ENCODE peak calls at places on chromosome 1, in seven cellular contexts. Y, I, P, W, G, Z and F are unnamed samples.
A peak's percentile ranks its signal among the peaks of the same experiment; 100 is the strongest.

GRCh38 chr1:170356585-170356984 is 175.4 kb upstream of the GORAB start:
- DNase-seq in Y (no peak), I (no peak), P (no peak), W (no peak), G (no peak), Z (no peak), F (no peak)

GRCh38 chr1:179818743-179819173 is 58.8 kb downstream of the TOR1AIP2 start:
- DNase-seq in Y (no peak), I (no peak), P (no peak), W (no peak), G (no peak), Z (no peak), F (peak; percentile 44)

GRCh38 chr1:51955797-51956527 is 34.5 kb downstream of the RAB3B start:
- DNase-seq in Y (peak; percentile 86), I (no peak), P (no peak), W (peak; percentile 88), G (peak; percentile 11), Z (no peak), F (no peak)

GRCh38 chr1:17084787-17085186 is 31.0 kb upstream of the SDHB start:
- DNase-seq in Y (no peak), I (no peak), P (no peak), W (no peak), G (no peak), Z (no peak), F (no peak)

GRCh38 chr1:41327383-41327999 is 33.7 kb upstream of the FOXO6 start:
- DNase-seq in Y (no peak), I (no peak), P (no peak), W (no peak), G (no peak), Z (no peak), F (no peak)

GRCh38 chr1:151347523-151348246 is 633 bp upstream of the RFX5 start:
- DNase-seq in Y (no peak), I (no peak), P (peak; percentile 42), W (no peak), G (no peak), Z (no peak), F (no peak)

GRCh38 chr1:77509051-77509492 is 173.4 kb downstream of the ZZZ3 start:
- DNase-seq in Y (no peak), I (no peak), P (no peak), W (no peak), G (no peak), Z (no peak), F (no peak)

GRCh38 chr1:31549807-31550620 is 26.3 kb upstream of the TINAGL1 start:
- DNase-seq in Y (no peak), I (no peak), P (no peak), W (no peak), G (no peak), Z (no peak), F (no peak)

GRCh38 chr1:109247401-109248365 is 1.7 kb upstream of the CELSR2 start:
- DNase-seq in Y (no peak), I (no peak), P (no peak), W (no peak), G (no peak), Z (no peak), F (peak; percentile 49)

GRCh38 chr1:72280714-72281113 is 1.6 kb downstream of the NEGR1 start:
- DNase-seq in Y (peak; percentile 17), I (no peak), P (peak; percentile 39), W (no peak), G (no peak), Z (no peak), F (no peak)

GRCh38 chr1:39654291-39654690 is 14.8 kb upstream of the HEYL start:
- DNase-seq in Y (no peak), I (no peak), P (no peak), W (no peak), G (no peak), Z (no peak), F (no peak)

GRCh38 chr1:3564921-3565831 is 46.1 kb downstream of the MEGF6 start:
- DNase-seq in Y (peak; percentile 21), I (peak; percentile 74), P (no peak), W (peak; percentile 5), G (peak; percentile 77), Z (peak; percentile 60), F (no peak)

GRCh38 chr1:18902523-18903312 is at the start of gene ALDH4A1:
- DNase-seq in Y (peak; percentile 95), I (peak; percentile 98), P (peak; percentile 99), W (peak; percentile 98), G (peak; percentile 99), Z (peak; percentile 98), F (peak; percentile 97)

GRCh38 chr1:209590405-209590804 is 6.9 kb downstream of the CAMK1G start:
- DNase-seq in Y (no peak), I (peak; percentile 43), P (peak; percentile 29), W (no peak), G (peak; percentile 72), Z (no peak), F (no peak)

GRCh38 chr1:3029481-3029961 is 8.3 kb downstream of the ACTRT2 start:
- DNase-seq in Y (no peak), I (no peak), P (no peak), W (no peak), G (no peak), Z (no peak), F (no peak)

GRCh38 chr1:204961765-204962419 is 81.1 kb upstream of the CNTN2 start:
- DNase-seq in Y (peak; percentile 26), I (no peak), P (no peak), W (peak; percentile 79), G (peak; percentile 32), Z (no peak), F (no peak)

GRCh38 chr1:9883585-9884449 is 26.3 kb downstream of the CTNNBIP1 start:
- DNase-seq in Y (no peak), I (no peak), P (no peak), W (no peak), G (no peak), Z (no peak), F (no peak)

GRCh38 chr1:245298781-245299180 is 144.0 kb downstream of the KIF26B start:
- DNase-seq in Y (no peak), I (peak; percentile 57), P (no peak), W (peak; percentile 97), G (no peak), Z (no peak), F (no peak)

GRCh38 chr1:97482022-97482421 is 438.8 kb downstream of the DPYD start:
- DNase-seq in Y (no peak), I (no peak), P (no peak), W (no peak), G (no peak), Z (no peak), F (no peak)

GRCh38 chr1:36664564-36665287 is 182.0 kb upstream of the CSF3R start:
- DNase-seq in Y (peak; percentile 38), I (no peak), P (no peak), W (peak; percentile 54), G (no peak), Z (no peak), F (no peak)

GRCh38 chr1:40143891-40144575 is 17.2 kb upstream of the RLF start:
- DNase-seq in Y (peak; percentile 47), I (peak; percentile 69), P (peak; percentile 68), W (peak; percentile 68), G (peak; percentile 97), Z (peak; percentile 50), F (peak; percentile 77)

GRCh38 chr1:150560986-150561829 is 12.0 kb downstream of the ADAMTSL4 start:
- DNase-seq in Y (peak; percentile 80), I (peak; percentile 95), P (peak; percentile 98), W (peak; percentile 87), G (peak; percentile 97), Z (peak; percentile 88), F (peak; percentile 93)

GRCh38 chr1:16727190-16728111 is 12.9 kb upstream of the RNU1-4 start:
- DNase-seq in Y (no peak), I (no peak), P (no peak), W (no peak), G (peak; percentile 91), Z (no peak), F (peak; percentile 82)

GRCh38 chr1:39642796-39643195 is 3.4 kb upstream of the HEYL start:
- DNase-seq in Y (no peak), I (no peak), P (peak; percentile 21), W (no peak), G (no peak), Z (peak; percentile 42), F (no peak)

GRCh38 chr1:161013591-161014513 is 7.1 kb downstream of the F11R start:
- DNase-seq in Y (no peak), I (no peak), P (peak; percentile 92), W (no peak), G (peak; percentile 93), Z (peak; percentile 73), F (peak; percentile 84)

GRCh38 chr1:204828352-204828850 is 42.3 kb upstream of the NFASC start:
- DNase-seq in Y (peak; percentile 91), I (peak; percentile 96), P (peak; percentile 46), W (peak; percentile 77), G (peak; percentile 94), Z (peak; percentile 79), F (peak; percentile 72)

GRCh38 chr1:197868751-197869501 is 33.5 kb upstream of the C1orf53 start:
- DNase-seq in Y (peak; percentile 27), I (peak; percentile 6), P (peak; percentile 68), W (peak; percentile 46), G (peak; percentile 87), Z (peak; percentile 39), F (peak; percentile 68)

GRCh38 chr1:21647431-21648373 is 21.5 kb downstream of the RAP1GAP start:
- DNase-seq in Y (no peak), I (peak; percentile 49), P (peak; percentile 27), W (no peak), G (peak; percentile 96), Z (peak; percentile 34), F (no peak)